ENCODE peak calls at places on chromosomes 13 and 19, in ten cellular contexts. One of them, this sample, is unnamed.

GRCh38 chr19:54707932-54708331 is 16.3 kb upstream of the KIR3DL3 start:
- DNase-seq in H9: no peak
- DNase-seq in cerebellar cortex: no peak
- DNase-seq in SHP77: no peak
- DNase-seq in B cell: no peak
- DNase-seq in erythroblast: no peak
- DNase-seq in activated T-helper 1 cell treated with anti-CD3 and anti-CD28 coated beads, Interleukin-12 subunit alpha, Interleukin-12 subunit beta, Interleukin-2, Interleukin-4 antibody, amounts not matched to agents 30 ng/mL and 10 ng/mL and 1 ng/mL, durations not matched to agents 14 hours and 24 hours and 36 hours: no peak
- DNase-seq in HFFc6: no peak
- DNase-seq in AG10803: no peak
- DNase-seq in OCI-LY7: peak
- DNase-seq in this sample: no peak

GRCh38 chr13:89382986-89383385 is 1711.8 kb downstream of the SLITRK5 start:
- DNase-seq in H9: no peak
- DNase-seq in cerebellar cortex: no peak
- DNase-seq in SHP77: no peak
- DNase-seq in B cell: no peak
- DNase-seq in erythroblast: no peak
- DNase-seq in activated T-helper 1 cell treated with anti-CD3 and anti-CD28 coated beads, Interleukin-12 subunit alpha, Interleukin-12 subunit beta, Interleukin-2, Interleukin-4 antibody, amounts not matched to agents 30 ng/mL and 10 ng/mL and 1 ng/mL, durations not matched to agents 14 hours and 24 hours and 36 hours: no peak
- DNase-seq in HFFc6: no peak
- DNase-seq in AG10803: no peak
- DNase-seq in OCI-LY7: no peak
- DNase-seq in this sample: no peak

GRCh38 chr19:58086825-58087710 is 11.0 kb downstream of the ZSCAN18 start:
- DNase-seq in H9: no peak
- DNase-seq in cerebellar cortex: no peak
- DNase-seq in SHP77: no peak
- DNase-seq in B cell: no peak
- DNase-seq in erythroblast: no peak
- DNase-seq in activated T-helper 1 cell treated with anti-CD3 and anti-CD28 coated beads, Interleukin-12 subunit alpha, Interleukin-12 subunit beta, Interleukin-2, Interleukin-4 antibody, amounts not matched to agents 30 ng/mL and 10 ng/mL and 1 ng/mL, durations not matched to agents 14 hours and 24 hours and 36 hours: no peak
- DNase-seq in HFFc6: no peak
- DNase-seq in AG10803: no peak
- DNase-seq in OCI-LY7: no peak
- DNase-seq in this sample: no peak

GRCh38 chr19:1882089-1882785 is 3.1 kb downstream of the ABHD17A start:
- DNase-seq in H9: peak
- DNase-seq in cerebellar cortex: no peak
- DNase-seq in SHP77: no peak
- DNase-seq in B cell: no peak
- DNase-seq in erythroblast: no peak
- DNase-seq in activated T-helper 1 cell treated with anti-CD3 and anti-CD28 coated beads, Interleukin-12 subunit alpha, Interleukin-12 subunit beta, Interleukin-2, Interleukin-4 antibody, amounts not matched to agents 30 ng/mL and 10 ng/mL and 1 ng/mL, durations not matched to agents 14 hours and 24 hours and 36 hours: peak
- DNase-seq in HFFc6: no peak
- DNase-seq in AG10803: no peak
- DNase-seq in OCI-LY7: peak
- DNase-seq in this sample: no peak

GRCh38 chr13:72839831-72840426 is 58.0 kb downstream of the PIBF1 start:
- DNase-seq in H9: peak
- DNase-seq in cerebellar cortex: peak
- DNase-seq in SHP77: peak
- DNase-seq in B cell: peak
- DNase-seq in erythroblast: peak
- DNase-seq in activated T-helper 1 cell treated with anti-CD3 and anti-CD28 coated beads, Interleukin-12 subunit alpha, Interleukin-12 subunit beta, Interleukin-2, Interleukin-4 antibody, amounts not matched to agents 30 ng/mL and 10 ng/mL and 1 ng/mL, durations not matched to agents 14 hours and 24 hours and 36 hours: peak
- DNase-seq in HFFc6: peak
- DNase-seq in AG10803: peak
- DNase-seq in OCI-LY7: peak
- DNase-seq in this sample: no peak

GRCh38 chr19:42092350-42092749 is 16.4 kb downstream of the ZNF574 start:
- DNase-seq in H9: peak
- DNase-seq in cerebellar cortex: peak
- DNase-seq in SHP77: peak
- DNase-seq in B cell: peak
- DNase-seq in erythroblast: peak
- DNase-seq in activated T-helper 1 cell treated with anti-CD3 and anti-CD28 coated beads, Interleukin-12 subunit alpha, Interleukin-12 subunit beta, Interleukin-2, Interleukin-4 antibody, amounts not matched to agents 30 ng/mL and 10 ng/mL and 1 ng/mL, durations not matched to agents 14 hours and 24 hours and 36 hours: peak
- DNase-seq in HFFc6: no peak
- DNase-seq in AG10803: no peak
- DNase-seq in OCI-LY7: peak
- DNase-seq in this sample: no peak

GRCh38 chr13:67139551-67139950 is 90.6 kb downstream of the PCDH9 start:
- DNase-seq in H9: no peak
- DNase-seq in cerebellar cortex: no peak
- DNase-seq in SHP77: peak
- DNase-seq in B cell: no peak
- DNase-seq in erythroblast: no peak
- DNase-seq in activated T-helper 1 cell treated with anti-CD3 and anti-CD28 coated beads, Interleukin-12 subunit alpha, Interleukin-12 subunit beta, Interleukin-2, Interleukin-4 antibody, amounts not matched to agents 30 ng/mL and 10 ng/mL and 1 ng/mL, durations not matched to agents 14 hours and 24 hours and 36 hours: no peak
- DNase-seq in HFFc6: no peak
- DNase-seq in AG10803: no peak
- DNase-seq in OCI-LY7: no peak
- DNase-seq in this sample: no peak

GRCh38 chr19:43634516-43634876 is 5.2 kb downstream of the CADM4 start:
- DNase-seq in H9: peak
- DNase-seq in cerebellar cortex: peak
- DNase-seq in SHP77: no peak
- DNase-seq in B cell: no peak
- DNase-seq in erythroblast: no peak
- DNase-seq in activated T-helper 1 cell treated with anti-CD3 and anti-CD28 coated beads, Interleukin-12 subunit alpha, Interleukin-12 subunit beta, Interleukin-2, Interleukin-4 antibody, amounts not matched to agents 30 ng/mL and 10 ng/mL and 1 ng/mL, durations not matched to agents 14 hours and 24 hours and 36 hours: no peak
- DNase-seq in HFFc6: no peak
- DNase-seq in AG10803: no peak
- DNase-seq in OCI-LY7: no peak
- DNase-seq in this sample: peak

GRCh38 chr13:30840515-30840914 is 65.6 kb upstream of the MEDAG start:
- DNase-seq in H9: no peak
- DNase-seq in cerebellar cortex: no peak
- DNase-seq in SHP77: no peak
- DNase-seq in B cell: no peak
- DNase-seq in erythroblast: no peak
- DNase-seq in activated T-helper 1 cell treated with anti-CD3 and anti-CD28 coated beads, Interleukin-12 subunit alpha, Interleukin-12 subunit beta, Interleukin-2, Interleukin-4 antibody, amounts not matched to agents 30 ng/mL and 10 ng/mL and 1 ng/mL, durations not matched to agents 14 hours and 24 hours and 36 hours: no peak
- DNase-seq in HFFc6: no peak
- DNase-seq in AG10803: no peak
- DNase-seq in OCI-LY7: no peak
- DNase-seq in this sample: no peak

GRCh38 chr13:76852991-76853390 is 33.2 kb downstream of the KCTD12 start:
- DNase-seq in H9: no peak
- DNase-seq in cerebellar cortex: no peak
- DNase-seq in SHP77: no peak
- DNase-seq in B cell: no peak
- DNase-seq in erythroblast: no peak
- DNase-seq in activated T-helper 1 cell treated with anti-CD3 and anti-CD28 coated beads, Interleukin-12 subunit alpha, Interleukin-12 subunit beta, Interleukin-2, Interleukin-4 antibody, amounts not matched to agents 30 ng/mL and 10 ng/mL and 1 ng/mL, durations not matched to agents 14 hours and 24 hours and 36 hours: no peak
- DNase-seq in HFFc6: peak
- DNase-seq in AG10803: peak
- DNase-seq in OCI-LY7: no peak
- DNase-seq in this sample: no peak

GRCh38 chr19:45451181-45451849 is 16.5 kb upstream of the FOSB start:
- DNase-seq in H9: no peak
- DNase-seq in cerebellar cortex: no peak
- DNase-seq in SHP77: no peak
- DNase-seq in B cell: peak
- DNase-seq in erythroblast: peak
- DNase-seq in activated T-helper 1 cell treated with anti-CD3 and anti-CD28 coated beads, Interleukin-12 subunit alpha, Interleukin-12 subunit beta, Interleukin-2, Interleukin-4 antibody, amounts not matched to agents 30 ng/mL and 10 ng/mL and 1 ng/mL, durations not matched to agents 14 hours and 24 hours and 36 hours: peak
- DNase-seq in HFFc6: peak
- DNase-seq in AG10803: peak
- DNase-seq in OCI-LY7: peak
- DNase-seq in this sample: no peak

GRCh38 chr19:13968383-13968935 is 16.1 kb downstream of the DCAF15 start:
- DNase-seq in H9: no peak
- DNase-seq in cerebellar cortex: no peak
- DNase-seq in SHP77: no peak
- DNase-seq in B cell: no peak
- DNase-seq in erythroblast: no peak
- DNase-seq in activated T-helper 1 cell treated with anti-CD3 and anti-CD28 coated beads, Interleukin-12 subunit alpha, Interleukin-12 subunit beta, Interleukin-2, Interleukin-4 antibody, amounts not matched to agents 30 ng/mL and 10 ng/mL and 1 ng/mL, durations not matched to agents 14 hours and 24 hours and 36 hours: no peak
- DNase-seq in HFFc6: no peak
- DNase-seq in AG10803: no peak
- DNase-seq in OCI-LY7: no peak
- DNase-seq in this sample: no peak

GRCh38 chr19:31459430-31459829 is 110.2 kb upstream of the TSHZ3 start:
- DNase-seq in H9: no peak
- DNase-seq in cerebellar cortex: no peak
- DNase-seq in SHP77: no peak
- DNase-seq in B cell: no peak
- DNase-seq in erythroblast: no peak
- DNase-seq in activated T-helper 1 cell treated with anti-CD3 and anti-CD28 coated beads, Interleukin-12 subunit alpha, Interleukin-12 subunit beta, Interleukin-2, Interleukin-4 antibody, amounts not matched to agents 30 ng/mL and 10 ng/mL and 1 ng/mL, durations not matched to agents 14 hours and 24 hours and 36 hours: no peak
- DNase-seq in HFFc6: peak
- DNase-seq in AG10803: no peak
- DNase-seq in OCI-LY7: no peak
- DNase-seq in this sample: no peak

GRCh38 chr13:26025196-26025595 is 26.6 kb downstream of the SHISA2 start:
- DNase-seq in H9: peak
- DNase-seq in cerebellar cortex: no peak
- DNase-seq in SHP77: peak
- DNase-seq in B cell: no peak
- DNase-seq in erythroblast: no peak
- DNase-seq in activated T-helper 1 cell treated with anti-CD3 and anti-CD28 coated beads, Interleukin-12 subunit alpha, Interleukin-12 subunit beta, Interleukin-2, Interleukin-4 antibody, amounts not matched to agents 30 ng/mL and 10 ng/mL and 1 ng/mL, durations not matched to agents 14 hours and 24 hours and 36 hours: no peak
- DNase-seq in HFFc6: no peak
- DNase-seq in AG10803: no peak
- DNase-seq in OCI-LY7: no peak
- DNase-seq in this sample: no peak

GRCh38 chr13:72341904-72342303 is 385.5 kb downstream of the MZT1 start:
- DNase-seq in H9: no peak
- DNase-seq in cerebellar cortex: no peak
- DNase-seq in SHP77: no peak
- DNase-seq in B cell: no peak
- DNase-seq in erythroblast: no peak
- DNase-seq in activated T-helper 1 cell treated with anti-CD3 and anti-CD28 coated beads, Interleukin-12 subunit alpha, Interleukin-12 subunit beta, Interleukin-2, Interleukin-4 antibody, amounts not matched to agents 30 ng/mL and 10 ng/mL and 1 ng/mL, durations not matched to agents 14 hours and 24 hours and 36 hours: no peak
- DNase-seq in HFFc6: no peak
- DNase-seq in AG10803: no peak
- DNase-seq in OCI-LY7: no peak
- DNase-seq in this sample: no peak

GRCh38 chr13:74219571-74219970 is 85.4 kb upstream of the KLF12 start:
- DNase-seq in H9: no peak
- DNase-seq in cerebellar cortex: no peak
- DNase-seq in SHP77: no peak
- DNase-seq in B cell: no peak
- DNase-seq in erythroblast: no peak
- DNase-seq in activated T-helper 1 cell treated with anti-CD3 and anti-CD28 coated beads, Interleukin-12 subunit alpha, Interleukin-12 subunit beta, Interleukin-2, Interleukin-4 antibody, amounts not matched to agents 30 ng/mL and 10 ng/mL and 1 ng/mL, durations not matched to agents 14 hours and 24 hours and 36 hours: no peak
- DNase-seq in HFFc6: peak
- DNase-seq in AG10803: peak
- DNase-seq in OCI-LY7: no peak
- DNase-seq in this sample: no peak

This sample was measured in cerebellar nuclear complex.